ENCODE peak calls at places on chromosome 22, in ten cellular contexts. U, Q, O, F, M, L, I, D, C and V are unnamed samples.
A peak's percentile ranks its signal among the peaks of the same experiment; 100 is the strongest.

GRCh38 chr22:48175721-48176120 is 1413.3 kb downstream of the TBC1D22A start:
- DNase-seq in Q (no peak), O (no peak), I (no peak), F (no peak), M (no peak), U (no peak), L (no peak), D (no peak), C (no peak), V (no peak)

GRCh38 chr22:20571078-20571503 is 63.7 kb downstream of the MED15 start:
- DNase-seq in C (no peak), M (no peak), D (no peak), F (no peak), L (no peak), Q (no peak), U (no peak), O (no peak), I (no peak), V (no peak)

GRCh38 chr22:46006379-46007002 is 29.5 kb upstream of the WNT7B start:
- DNase-seq in C (peak; percentile 95), L (peak; percentile 85), O (peak; percentile 97), F (peak; percentile 81), Q (peak; percentile 77), M (peak; percentile 88), D (peak; percentile 76), I (peak; percentile 95), U (no peak), V (peak; percentile 41)

GRCh38 chr22:38110008-38110862 is at the start of gene BAIAP2L2:
- DNase-seq in M (no peak), C (no peak), L (no peak), Q (peak; percentile 69), D (no peak), U (no peak), O (peak; percentile 81), I (no peak), F (no peak), V (no peak)

GRCh38 chr22:31637938-31638618 is 23.9 kb downstream of the PISD start:
- DNase-seq in L (no peak), C (no peak), U (no peak), Q (peak; percentile 61), M (no peak), O (no peak), I (no peak), D (peak; percentile 30), F (no peak), V (no peak)

GRCh38 chr22:49298834-49299750 is 528.6 kb downstream of the BRD1 start:
- DNase-seq in M (peak; percentile 60), D (no peak), O (no peak), I (no peak), Q (no peak), U (no peak), F (no peak), L (no peak), C (no peak), V (no peak)

GRCh38 chr22:42432020-42432596 is at the start of gene NFAM1:
- DNase-seq in L (no peak), D (no peak), Q (no peak), U (no peak), C (peak; percentile 34), F (no peak), I (no peak), M (no peak), O (peak; percentile 86), V (no peak)

GRCh38 chr22:34356481-34356880 is 436.2 kb upstream of the LARGE1 start:
- DNase-seq in L (no peak), U (no peak), C (no peak), F (no peak), Q (no peak), I (no peak), O (no peak), M (no peak), D (no peak), V (no peak)

GRCh38 chr22:50307891-50308596 is 598 bp upstream of the PLXNB2 start:
- DNase-seq in Q (no peak), C (no peak), U (no peak), I (no peak), O (peak; percentile 88), M (no peak), F (no peak), D (no peak), L (no peak), V (no peak)

GRCh38 chr22:44894321-44894720 is 115.5 kb downstream of the PHF21B start:
- DNase-seq in O (peak; percentile 55), L (no peak), D (no peak), Q (no peak), C (no peak), U (no peak), F (no peak), M (no peak), I (no peak), V (no peak)

GRCh38 chr22:19520007-19520406 is 4.2 kb downstream of the CLDN5 start:
- DNase-seq in L (no peak), F (no peak), I (no peak), Q (no peak), O (no peak), U (no peak), M (peak; percentile 53), C (no peak), D (no peak), V (no peak)

GRCh38 chr22:44331881-44332714 is 19.3 kb upstream of the SHISAL1 start:
- DNase-seq in C (no peak), F (no peak), L (no peak), M (no peak), Q (no peak), U (no peak), D (no peak), O (no peak), I (no peak), V (no peak)